ENCODE peak calls at places on chromosomes 1 and 21, in five cellular contexts. One of them, this sample, is unnamed.

GRCh38 chr1:113835686-113836290 is 23.5 kb upstream of the RSBN1 start:
- DNase-seq in AG04450: peak
- DNase-seq in T follicular helper cell: no peak
- DNase-seq in AG09309: no peak
- DNase-seq in CD8-positive, alpha-beta T cell: no peak
- DNase-seq in this sample: peak

GRCh38 chr1:107991371-107992066 is 26.5 kb upstream of the VAV3 start:
- DNase-seq in AG04450: no peak
- DNase-seq in T follicular helper cell: no peak
- DNase-seq in AG09309: no peak
- DNase-seq in CD8-positive, alpha-beta T cell: no peak
- DNase-seq in this sample: no peak

GRCh38 chr1:58768971-58769808 is 14.7 kb downstream of the JUN start:
- DNase-seq in AG04450: no peak
- DNase-seq in T follicular helper cell: no peak
- DNase-seq in AG09309: no peak
- DNase-seq in CD8-positive, alpha-beta T cell: no peak
- DNase-seq in this sample: peak

GRCh38 chr1:4962836-4963235 is 308.4 kb downstream of the AJAP1 start:
- DNase-seq in AG04450: no peak
- DNase-seq in T follicular helper cell: no peak
- DNase-seq in AG09309: no peak
- DNase-seq in CD8-positive, alpha-beta T cell: no peak
- DNase-seq in this sample: no peak

GRCh38 chr1:78143152-78143551 is 97.4 kb downstream of the GIPC2 start:
- DNase-seq in AG04450: no peak
- DNase-seq in T follicular helper cell: no peak
- DNase-seq in AG09309: no peak
- DNase-seq in CD8-positive, alpha-beta T cell: no peak
- DNase-seq in this sample: no peak

GRCh38 chr1:8025671-8026144 is 401 bp downstream of the ERRFI1 start:
- DNase-seq in AG04450: no peak
- DNase-seq in T follicular helper cell: no peak
- DNase-seq in AG09309: no peak
- DNase-seq in CD8-positive, alpha-beta T cell: no peak
- DNase-seq in this sample: no peak

GRCh38 chr21:15243356-15243755 is 178.6 kb upstream of the NRIP1 start:
- DNase-seq in AG04450: no peak
- DNase-seq in T follicular helper cell: no peak
- DNase-seq in AG09309: no peak
- DNase-seq in CD8-positive, alpha-beta T cell: no peak
- DNase-seq in this sample: no peak

GRCh38 chr1:53899708-53900107 is 5.7 kb downstream of the DIO1 start:
- DNase-seq in AG04450: no peak
- DNase-seq in T follicular helper cell: no peak
- DNase-seq in AG09309: no peak
- DNase-seq in CD8-positive, alpha-beta T cell: no peak
- DNase-seq in this sample: no peak

GRCh38 chr1:237684236-237684635 is 206.5 kb downstream of the ZP4 start:
- DNase-seq in AG04450: no peak
- DNase-seq in T follicular helper cell: no peak
- DNase-seq in AG09309: no peak
- DNase-seq in CD8-positive, alpha-beta T cell: no peak
- DNase-seq in this sample: no peak

GRCh38 chr21:26747216-26747615 is 98.0 kb downstream of the ADAMTS1 start:
- DNase-seq in AG04450: no peak
- DNase-seq in T follicular helper cell: no peak
- DNase-seq in AG09309: no peak
- DNase-seq in CD8-positive, alpha-beta T cell: no peak
- DNase-seq in this sample: no peak

GRCh38 chr1:8938232-8939117 is 7.2 kb upstream of the CA6 start:
- DNase-seq in AG04450: no peak
- DNase-seq in T follicular helper cell: no peak
- DNase-seq in AG09309: no peak
- DNase-seq in CD8-positive, alpha-beta T cell: no peak
- DNase-seq in this sample: no peak

GRCh38 chr1:93777255-93777654 is 95.6 kb upstream of the BCAR3 start:
- DNase-seq in AG04450: no peak
- DNase-seq in T follicular helper cell: no peak
- DNase-seq in AG09309: no peak
- DNase-seq in CD8-positive, alpha-beta T cell: no peak
- DNase-seq in this sample: no peak

This sample was measured in K562.